ENCODE peak calls at places on chromosomes 13 and 19, in seven cellular contexts. One of them, this sample, is unnamed. For H3K4me1 and H3K27me3, the result is how much of the 10 kb centered on the place peaks cover.

GRCh38 chr13:44347905-44348304 is 25.7 kb upstream of the SERP2 start:
- DNase-seq in ovary: no peak
- DNase-seq in ascending aorta: no peak
- DNase-seq in Peyer's patch: no peak
- DNase-seq in MM.1S: no peak
- DNase-seq in tibial artery: no peak
- DNase-seq in left ventricle myocardium inferior: no peak
- DNase-seq in this sample: no peak

GRCh38 chr19:28292822-28293500 is 920.0 kb downstream of the UQCRFS1 start:
- DNase-seq in ovary: no peak
- DNase-seq in ascending aorta: no peak
- DNase-seq in Peyer's patch: no peak
- DNase-seq in MM.1S: no peak
- DNase-seq in tibial artery: no peak
- DNase-seq in left ventricle myocardium inferior: no peak
- DNase-seq in this sample: no peak

GRCh38 chr13:92463134-92463533 is 763.5 kb upstream of the GPC6 start:
- DNase-seq in ovary: no peak
- DNase-seq in ascending aorta: no peak
- DNase-seq in Peyer's patch: no peak
- DNase-seq in MM.1S: no peak
- DNase-seq in tibial artery: no peak
- DNase-seq in left ventricle myocardium inferior: no peak
- DNase-seq in this sample: no peak

GRCh38 chr19:45340232-45340898 is at the start of gene KLC3:
- DNase-seq in ovary: no peak
- DNase-seq in ascending aorta: no peak
- DNase-seq in Peyer's patch: peak
- DNase-seq in MM.1S: peak
- DNase-seq in tibial artery: no peak
- DNase-seq in left ventricle myocardium inferior: no peak
- DNase-seq in this sample: no peak

GRCh38 chr19:41479757-41480191 is 36.8 kb downstream of the ERICH4 start:
- DNase-seq in ovary: peak
- DNase-seq in ascending aorta: no peak
- DNase-seq in Peyer's patch: no peak
- DNase-seq in MM.1S: no peak
- DNase-seq in tibial artery: peak
- DNase-seq in left ventricle myocardium inferior: peak
- DNase-seq in this sample: no peak

GRCh38 chr13:30864352-30865130 is 41.5 kb upstream of the MEDAG start:
- DNase-seq in ovary: peak
- DNase-seq in ascending aorta: no peak
- DNase-seq in Peyer's patch: no peak
- DNase-seq in MM.1S: no peak
- DNase-seq in tibial artery: peak
- DNase-seq in left ventricle myocardium inferior: no peak
- DNase-seq in this sample: no peak

GRCh38 chr13:20161275-20161950 is 561 bp upstream of the GJA3 start:
- DNase-seq in ovary: no peak
- DNase-seq in ascending aorta: no peak
- DNase-seq in Peyer's patch: peak
- DNase-seq in MM.1S: no peak
- DNase-seq in tibial artery: no peak
- DNase-seq in left ventricle myocardium inferior: no peak
- DNase-seq in this sample: peak

GRCh38 chr19:36916991-36917390 is 859 bp downstream of the ZNF568 start:
- DNase-seq in ovary: no peak
- DNase-seq in ascending aorta: no peak
- DNase-seq in Peyer's patch: no peak
- DNase-seq in MM.1S: no peak
- DNase-seq in tibial artery: no peak
- DNase-seq in left ventricle myocardium inferior: no peak
- DNase-seq in this sample: peak

GRCh38 chr13:50358221-50358620 is 343.0 kb downstream of the KCNRG start:
- DNase-seq in ovary: no peak
- DNase-seq in ascending aorta: no peak
- DNase-seq in Peyer's patch: no peak
- DNase-seq in MM.1S: no peak
- DNase-seq in tibial artery: no peak
- DNase-seq in left ventricle myocardium inferior: no peak
- DNase-seq in this sample: no peak

GRCh38 chr19:45440873-45441654 is 17.3 kb upstream of the ERCC1 start:
- DNase-seq in ovary: no peak
- DNase-seq in ascending aorta: no peak
- DNase-seq in Peyer's patch: no peak
- DNase-seq in MM.1S: no peak
- DNase-seq in tibial artery: no peak
- DNase-seq in left ventricle myocardium inferior: no peak
- DNase-seq in this sample: peak

GRCh38 chr19:41883463-41883820 is 458 bp downstream of the ARHGEF1 start:
- DNase-seq in ovary: no peak
- DNase-seq in ascending aorta: no peak
- DNase-seq in Peyer's patch: no peak
- DNase-seq in MM.1S: no peak
- DNase-seq in tibial artery: no peak
- DNase-seq in left ventricle myocardium inferior: no peak
- DNase-seq in this sample: no peak

GRCh38 chr19:18206018-18206417 is 2.2 kb upstream of the RAB3A start:
- DNase-seq in ovary: no peak
- DNase-seq in ascending aorta: no peak
- DNase-seq in Peyer's patch: no peak
- DNase-seq in MM.1S: no peak
- DNase-seq in tibial artery: no peak
- DNase-seq in left ventricle myocardium inferior: no peak
- DNase-seq in this sample: no peak

GRCh38 chr13:73025212-73026012 is 33.4 kb upstream of the KLF5 start:
- DNase-seq in ovary: no peak
- DNase-seq in ascending aorta: no peak
- DNase-seq in Peyer's patch: no peak
- DNase-seq in MM.1S: no peak
- DNase-seq in tibial artery: no peak
- DNase-seq in left ventricle myocardium inferior: no peak
- DNase-seq in this sample: no peak

GRCh38 chr19:37079238-37079637 is 1.0 kb downstream of the ZNF420 start:
- DNase-seq in ovary: no peak
- DNase-seq in ascending aorta: no peak
- DNase-seq in Peyer's patch: no peak
- DNase-seq in MM.1S: no peak
- DNase-seq in tibial artery: no peak
- DNase-seq in left ventricle myocardium inferior: no peak
- DNase-seq in this sample: no peak

GRCh38 chr19:49677232-49677881 is at the start of gene PRMT1:
- DNase-seq in ovary: peak
- DNase-seq in ascending aorta: no peak
- DNase-seq in Peyer's patch: peak
- DNase-seq in MM.1S: peak
- DNase-seq in tibial artery: no peak
- DNase-seq in left ventricle myocardium inferior: no peak
- DNase-seq in this sample: peak

GRCh38 chr13:39676315-39676876 is 20.9 kb downstream of the COG6 start:
- DNase-seq in ovary: no peak
- DNase-seq in ascending aorta: no peak
- DNase-seq in Peyer's patch: no peak
- DNase-seq in MM.1S: peak
- DNase-seq in tibial artery: no peak
- DNase-seq in left ventricle myocardium inferior: no peak
- DNase-seq in this sample: peak

GRCh38 chr19:8468761-8469458 is 24.1 kb downstream of the HNRNPM start:
- DNase-seq in ovary: no peak
- DNase-seq in ascending aorta: no peak
- DNase-seq in Peyer's patch: no peak
- DNase-seq in MM.1S: no peak
- DNase-seq in tibial artery: no peak
- DNase-seq in left ventricle myocardium inferior: no peak
- DNase-seq in this sample: no peak

GRCh38 chr13:97262058-97262457 is 39.9 kb downstream of the MBNL2 start:
- DNase-seq in ovary: no peak
- DNase-seq in ascending aorta: no peak
- DNase-seq in Peyer's patch: no peak
- DNase-seq in MM.1S: no peak
- DNase-seq in tibial artery: no peak
- DNase-seq in left ventricle myocardium inferior: no peak
- DNase-seq in this sample: no peak

GRCh38 chr13:97261254-97262015 is 39.3 kb downstream of the MBNL2 start:
- DNase-seq in ovary: no peak
- DNase-seq in ascending aorta: no peak
- DNase-seq in Peyer's patch: no peak
- DNase-seq in MM.1S: no peak
- DNase-seq in tibial artery: no peak
- DNase-seq in left ventricle myocardium inferior: no peak
- DNase-seq in this sample: no peak

GRCh38 chr13:97258801-97259200 is 36.7 kb downstream of the MBNL2 start:
- DNase-seq in ovary: no peak
- DNase-seq in ascending aorta: no peak
- DNase-seq in Peyer's patch: no peak
- DNase-seq in MM.1S: no peak
- DNase-seq in tibial artery: no peak
- DNase-seq in left ventricle myocardium inferior: no peak
- DNase-seq in this sample: no peak

GRCh38 chr13:97257800-97258799 is 36.0 kb downstream of the MBNL2 start:
- DNase-seq in ovary: no peak
- DNase-seq in ascending aorta: peak
- DNase-seq in Peyer's patch: no peak
- DNase-seq in MM.1S: peak
- DNase-seq in tibial artery: peak
- DNase-seq in left ventricle myocardium inferior: peak
- DNase-seq in this sample: peak

DNA sequence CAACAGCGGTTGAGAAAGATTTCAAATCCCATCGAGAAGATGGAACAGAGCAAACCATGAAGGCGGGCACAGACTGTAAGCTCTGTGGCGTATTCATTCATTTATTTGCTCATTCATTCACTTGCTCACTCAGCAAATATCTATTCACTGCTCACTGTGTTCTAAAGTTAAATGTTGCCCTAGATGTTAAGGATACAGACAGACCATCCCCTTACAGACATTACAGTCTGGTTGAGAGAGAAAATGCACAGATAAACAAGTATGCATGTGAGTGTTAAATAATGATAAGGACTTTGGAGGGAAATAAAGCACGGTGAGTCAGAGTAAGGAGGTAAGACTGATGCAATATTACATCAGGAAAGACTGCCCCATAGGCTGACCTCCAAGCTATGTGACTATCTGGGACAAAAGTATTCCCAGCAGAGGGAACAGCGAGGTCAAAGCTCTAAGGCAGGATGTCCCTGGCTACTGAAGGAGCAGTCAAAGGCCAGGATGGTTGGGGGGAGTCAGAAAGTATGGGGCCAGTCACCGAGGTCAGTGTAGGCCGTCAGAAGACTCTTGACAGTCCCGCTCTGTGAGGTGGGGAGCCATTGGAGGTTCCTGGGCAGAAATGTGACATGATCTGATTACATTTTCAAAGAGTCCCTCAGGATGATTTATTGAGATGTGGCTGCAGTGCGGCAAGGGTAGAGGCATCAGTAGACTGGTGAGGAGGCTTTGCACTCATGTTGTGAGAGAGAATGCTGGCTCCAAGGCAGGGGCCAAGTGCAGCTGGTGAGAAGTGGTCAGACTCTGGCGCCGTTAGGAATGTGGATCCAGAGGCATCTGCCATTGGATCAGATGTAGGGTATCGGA is 37.9 kb downstream of the MBNL2 start:
- DNase-seq in ovary: no peak
- DNase-seq in ascending aorta: no peak
- DNase-seq in Peyer's patch: peak
- DNase-seq in MM.1S: no peak
- DNase-seq in tibial artery: peak
- DNase-seq in left ventricle myocardium inferior: no peak
- DNase-seq in this sample: no peak
- H3K4me1 ChIP-seq in ovary: under half
- H3K4me1 ChIP-seq in ascending aorta: under half
- H3K4me1 ChIP-seq in Peyer's patch: under half
- H3K4me1 ChIP-seq in MM.1S: under half
- H3K4me1 ChIP-seq in tibial artery: half or more
- H3K4me1 ChIP-seq in left ventricle myocardium inferior: half or more
- H3K4me1 ChIP-seq in this sample: under half

GRCh38 chr19:40424637-40425449 is 949 bp downstream of the SERTAD1 start:
- DNase-seq in ovary: no peak
- DNase-seq in ascending aorta: no peak
- DNase-seq in Peyer's patch: peak
- DNase-seq in MM.1S: no peak
- DNase-seq in tibial artery: no peak
- DNase-seq in left ventricle myocardium inferior: no peak
- DNase-seq in this sample: peak
- H3K27me3 ChIP-seq in ovary: under half
- H3K27me3 ChIP-seq in ascending aorta: under half
- H3K27me3 ChIP-seq in Peyer's patch: under half
- H3K27me3 ChIP-seq in MM.1S: under half
- H3K27me3 ChIP-seq in tibial artery: under half
- H3K27me3 ChIP-seq in left ventricle myocardium inferior: under half
- H3K27me3 ChIP-seq in this sample: under half

GRCh38 chr19:4390862-4391693 is 9.3 kb downstream of the SH3GL1 start:
- DNase-seq in ovary: no peak
- DNase-seq in ascending aorta: no peak
- DNase-seq in Peyer's patch: peak
- DNase-seq in MM.1S: no peak
- DNase-seq in tibial artery: peak
- DNase-seq in left ventricle myocardium inferior: no peak
- DNase-seq in this sample: no peak

GRCh38 chr19:4390017-4390861 is 10.1 kb downstream of the SH3GL1 start:
- DNase-seq in ovary: peak
- DNase-seq in ascending aorta: no peak
- DNase-seq in Peyer's patch: peak
- DNase-seq in MM.1S: no peak
- DNase-seq in tibial artery: peak
- DNase-seq in left ventricle myocardium inferior: peak
- DNase-seq in this sample: peak

GRCh38 chr19:4389511-4390016 is 10.8 kb downstream of the SH3GL1 start:
- DNase-seq in ovary: no peak
- DNase-seq in ascending aorta: no peak
- DNase-seq in Peyer's patch: no peak
- DNase-seq in MM.1S: no peak
- DNase-seq in tibial artery: peak
- DNase-seq in left ventricle myocardium inferior: no peak
- DNase-seq in this sample: no peak

GRCh38 chr19:4388171-4389063 is 11.9 kb downstream of the SH3GL1 start:
- DNase-seq in ovary: no peak
- DNase-seq in ascending aorta: no peak
- DNase-seq in Peyer's patch: no peak
- DNase-seq in MM.1S: no peak
- DNase-seq in tibial artery: peak
- DNase-seq in left ventricle myocardium inferior: peak
- DNase-seq in this sample: no peak

GRCh38 chr19:4389064-4389375 is 11.3 kb downstream of the SH3GL1 start:
- DNase-seq in ovary: no peak
- DNase-seq in ascending aorta: no peak
- DNase-seq in Peyer's patch: no peak
- DNase-seq in MM.1S: no peak
- DNase-seq in tibial artery: no peak
- DNase-seq in left ventricle myocardium inferior: no peak
- DNase-seq in this sample: no peak
- H3K4me1 ChIP-seq in ovary: under half
- H3K4me1 ChIP-seq in ascending aorta: under half
- H3K4me1 ChIP-seq in Peyer's patch: under half
- H3K4me1 ChIP-seq in MM.1S: under half
- H3K4me1 ChIP-seq in tibial artery: half or more
- H3K4me1 ChIP-seq in left ventricle myocardium inferior: half or more
- H3K4me1 ChIP-seq in this sample: under half

DNA sequence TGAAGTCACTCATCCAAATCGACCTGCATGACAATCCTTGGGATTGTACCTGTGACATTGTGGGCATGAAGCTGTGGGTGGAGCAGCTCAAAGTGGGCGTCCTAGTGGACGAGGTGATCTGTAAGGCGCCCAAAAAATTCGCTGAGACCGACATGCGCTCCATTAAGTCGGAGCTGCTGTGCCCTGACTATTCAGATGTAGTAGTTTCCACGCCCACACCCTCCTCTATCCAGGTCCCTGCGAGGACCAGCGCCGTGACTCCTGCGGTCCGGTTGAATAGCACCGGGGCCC is 5.8 kb downstream of the SLITRK5 start:
- DNase-seq in ovary: no peak
- DNase-seq in ascending aorta: no peak
- DNase-seq in Peyer's patch: no peak
- DNase-seq in MM.1S: no peak
- DNase-seq in tibial artery: no peak
- DNase-seq in left ventricle myocardium inferior: no peak
- DNase-seq in this sample: no peak
- H3K27me3 ChIP-seq in ovary: under half
- H3K27me3 ChIP-seq in ascending aorta: under half
- H3K27me3 ChIP-seq in Peyer's patch: under half
- H3K27me3 ChIP-seq in MM.1S: under half
- H3K27me3 ChIP-seq in tibial artery: half or more
- H3K27me3 ChIP-seq in left ventricle myocardium inferior: half or more
- H3K27me3 ChIP-seq in this sample: under half

This sample was measured in A673.